ENCODE peak calls at places on chromosomes 13 and 19, in five cellular contexts. Z is K562, R is HepG2, U is H1, E is GM12878. P is an unnamed sample.

GRCh38 chr19:56071151-56071550 is 49.9 kb downstream of the ZNF787 start:
- DNase-seq in Z (peak), R (peak), U (no peak), E (no peak), P (peak)

GRCh38 chr13:98509271-98510155 is 67.4 kb downstream of the STK24 start:
- DNase-seq in Z (peak), R (peak), U (no peak), E (peak), P (no peak)

GRCh38 chr13:78657699-78658629 is 991 bp downstream of the OBI1 start:
- DNase-seq in Z (no peak), R (peak), U (no peak), E (no peak), P (peak)

GRCh38 chr13:107299717-107300116 is 731.8 kb upstream of the ARGLU1 start:
- DNase-seq in Z (no peak), R (no peak), U (no peak), E (no peak), P (no peak)

GRCh38 chr13:26305676-26306075 is 51.7 kb downstream of the CDK8 start:
- DNase-seq in Z (no peak), R (no peak), U (no peak), E (no peak), P (no peak)

GRCh38 chr13:92510416-92510815 is 716.2 kb upstream of the GPC6 start:
- DNase-seq in Z (no peak), R (no peak), U (no peak), E (no peak), P (no peak)

GRCh38 chr13:59545007-59545406 is 618.7 kb downstream of the DIAPH3 start:
- DNase-seq in Z (no peak), R (no peak), U (no peak), E (no peak), P (no peak)

GRCh38 chr13:90576067-90576466 is 771.4 kb upstream of the MIR17HG start:
- DNase-seq in Z (no peak), R (no peak), U (no peak), E (no peak), P (no peak)

GRCh38 chr13:113646376-113646775 is 11.6 kb downstream of the ATP4B start:
- DNase-seq in Z (no peak), R (no peak), U (no peak), E (no peak), P (no peak)

GRCh38 chr19:1259206-1259872 is 9.8 kb upstream of the CIRBP start:
- DNase-seq in Z (no peak), R (peak), U (no peak), E (peak), P (peak)

GRCh38 chr19:47881757-47882156 is 4.4 kb downstream of the SULT2A1 start:
- DNase-seq in Z (no peak), R (no peak), U (no peak), E (no peak), P (no peak)

GRCh38 chr19:5563941-5564612 is 3.7 kb downstream of the TINCR start:
- DNase-seq in Z (no peak), R (no peak), U (no peak), E (no peak), P (peak)

GRCh38 chr19:17543991-17544390 is 11.5 kb upstream of the COLGALT1 start:
- DNase-seq in Z (no peak), R (no peak), U (no peak), E (no peak), P (no peak)

GRCh38 chr19:13014101-13014920 is 19.0 kb downstream of the NFIX start:
- DNase-seq in Z (no peak), R (no peak), U (peak), E (no peak), P (no peak)
- TF ChIP-seq GABPA in Z (no peak), R (no peak), U (no peak), E (no peak), P (no peak)

GRCh38 chr13:109914111-109914510 is 127.7 kb upstream of the IRS2 start:
- DNase-seq in Z (no peak), R (no peak), U (no peak), E (no peak), P (no peak)
- TF ChIP-seq TAF1 in Z (no peak), R (no peak), U (no peak), E (no peak), P (no peak)

GRCh38 chr13:61954092-61954491 is 538.4 kb upstream of the PCDH20 start:
- DNase-seq in Z (no peak), R (peak), U (no peak), E (no peak), P (peak)
- TF ChIP-seq GABPA in Z (no peak), R (no peak), U (no peak), E (no peak), P (no peak)

GRCh38 chr13:76471486-76471885 is 414.7 kb downstream of the KCTD12 start:
- DNase-seq in Z (no peak), R (no peak), U (no peak), E (no peak), P (no peak)

GRCh38 chr13:76474356-76474755 is 411.8 kb downstream of the KCTD12 start:
- DNase-seq in Z (no peak), R (no peak), U (no peak), E (no peak), P (no peak)

GRCh38 chr13:76473552-76474134 is 412.6 kb downstream of the KCTD12 start:
- DNase-seq in Z (peak), R (peak), U (peak), E (peak), P (peak)

GRCh38 chr13:76470991-76471390 is 415.2 kb downstream of the KCTD12 start:
- DNase-seq in Z (no peak), R (no peak), U (no peak), E (no peak), P (no peak)

DNA sequence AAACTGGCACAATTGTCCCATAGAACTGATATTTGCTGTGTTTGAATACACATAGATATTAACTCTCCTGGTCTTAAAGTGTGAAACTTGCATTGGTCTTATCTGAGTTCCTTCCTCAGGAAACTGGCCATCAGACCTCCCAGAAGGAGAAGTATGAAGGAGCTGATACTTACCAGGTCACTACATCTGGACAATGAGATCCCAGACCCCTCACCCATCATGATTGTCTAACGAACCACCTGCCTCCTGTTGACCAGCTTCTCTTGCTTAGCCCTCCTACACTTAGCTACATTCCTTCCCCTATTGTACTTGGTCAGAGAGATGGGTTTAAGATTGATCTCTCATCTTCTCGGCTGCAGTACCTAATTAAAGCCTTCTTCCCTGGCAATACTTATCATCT is 413.3 kb downstream of the KCTD12 start:
- DNase-seq in Z (no peak), R (no peak), U (no peak), E (no peak), P (no peak)
- TF ChIP-seq TAF1 in Z (no peak), R (no peak), U (no peak), E (no peak), P (no peak)

GRCh38 chr13:21675095-21676007 is 4.5 kb downstream of the FGF9 start:
- DNase-seq in Z (no peak), R (no peak), U (peak), E (no peak), P (peak)
- TF ChIP-seq GABPA in Z (no peak), R (no peak), U (no peak), E (no peak), P (no peak)

DNA sequence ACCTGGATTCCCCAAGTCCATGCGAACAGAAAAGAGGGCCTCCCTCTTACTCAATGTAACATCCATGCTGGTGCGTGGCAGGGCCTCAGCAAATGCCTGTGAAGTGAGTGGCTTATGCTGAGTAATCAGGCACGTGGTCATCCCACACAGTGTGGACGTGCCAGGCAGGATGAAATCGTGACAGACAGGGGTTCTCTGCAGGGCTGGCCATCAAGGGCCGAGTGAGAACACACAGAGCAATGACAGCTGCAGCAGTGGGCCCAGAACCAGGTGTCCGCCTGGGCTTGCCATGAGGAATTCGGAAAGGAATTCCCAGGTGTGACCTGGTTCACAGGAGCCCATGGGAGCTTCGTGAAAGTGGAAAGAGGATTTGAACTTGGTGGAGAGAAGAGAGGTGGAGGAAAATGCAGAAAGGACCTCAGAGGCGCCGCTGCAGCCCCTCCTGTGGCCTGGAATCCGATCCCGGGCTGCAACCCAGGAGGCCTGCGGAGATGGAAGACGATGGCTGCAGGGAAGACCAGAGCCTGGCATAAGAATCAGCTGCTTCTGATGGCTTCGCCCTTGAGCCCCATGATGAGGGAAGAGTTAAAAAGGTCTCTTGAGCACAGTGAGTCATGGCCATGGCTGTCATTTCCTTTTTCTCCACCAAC is 34.6 kb upstream of the SOX1 start:
- DNase-seq in Z (no peak), R (no peak), U (no peak), E (no peak), P (no peak)
- TF ChIP-seq TAF1 in Z (no peak), R (no peak), U (no peak), E (no peak), P (no peak)

GRCh38 chr13:31908696-31909386 is 122.7 kb upstream of the FRY start:
- DNase-seq in Z (no peak), R (no peak), U (no peak), E (no peak), P (no peak)
- TF ChIP-seq GABPA in Z (no peak), R (no peak), U (no peak), E (no peak), P (no peak)

GRCh38 chr19:13834308-13834790 is 39.1 kb downstream of the ZSWIM4 start:
- DNase-seq in Z (no peak), R (no peak), U (no peak), E (no peak), P (no peak)
- TF ChIP-seq TAF1 in Z (no peak), R (no peak), U (no peak), E (no peak), P (no peak)

DNA sequence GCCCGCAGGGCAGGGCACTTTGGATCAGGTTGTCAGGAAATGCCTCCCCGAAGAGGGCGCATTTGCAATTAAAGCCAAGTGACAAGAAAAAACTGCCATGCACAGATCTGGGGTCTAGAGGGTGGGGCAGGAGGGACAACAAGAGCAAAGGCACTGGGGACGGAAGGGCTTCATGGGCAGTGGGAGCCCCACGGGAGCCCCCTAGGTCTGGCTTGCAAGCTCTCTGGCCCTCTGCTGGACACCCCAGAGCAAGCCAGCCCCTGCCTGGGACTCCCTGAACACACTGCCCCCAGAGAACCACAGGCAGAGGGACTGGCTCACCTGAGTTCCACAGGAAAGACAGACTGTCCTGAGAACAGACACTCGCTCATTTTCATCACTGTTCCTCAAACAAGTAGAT is 30.2 kb upstream of the C19orf12 start:
- DNase-seq in Z (no peak), R (peak), U (peak), E (no peak), P (peak)
- TF ChIP-seq GABPA in Z (no peak), R (no peak), U (no peak), E (no peak), P (no peak)

GRCh38 chr19:40691421-40692211 is 1.2 kb upstream of the NUMBL start:
- DNase-seq in Z (no peak), R (no peak), U (peak), E (no peak), P (peak)
- TF ChIP-seq TAF1 in Z (no peak), R (no peak), U (peak), E (no peak), P (no peak)

P was measured in SK-N-SH.